ENCODE peak calls at places on chromosomes 1 and 21, in eight cellular contexts. One of them, this sample, is unnamed.

GRCh38 chr1:3009021-3009420 is 12.2 kb upstream of the ACTRT2 start:
- DNase-seq in stomach: no peak
- DNase-seq in AG09309: no peak
- DNase-seq in T1000: no peak
- DNase-seq in mesenteric fat pad: peak
- DNase-seq in fibroblast of villous mesenchyme: no peak
- DNase-seq in heart right ventricle: no peak
- DNase-seq in NCI-H1092: no peak
- DNase-seq in this sample: no peak

GRCh38 chr1:65584399-65584798 is 163.9 kb downstream of the LEPR start:
- DNase-seq in stomach: no peak
- DNase-seq in AG09309: no peak
- DNase-seq in T1000: no peak
- DNase-seq in mesenteric fat pad: no peak
- DNase-seq in fibroblast of villous mesenchyme: no peak
- DNase-seq in heart right ventricle: no peak
- DNase-seq in NCI-H1092: no peak
- DNase-seq in this sample: no peak

GRCh38 chr1:226974544-226975258 is 34.6 kb downstream of the COQ8A start:
- DNase-seq in stomach: no peak
- DNase-seq in AG09309: no peak
- DNase-seq in T1000: no peak
- DNase-seq in mesenteric fat pad: peak
- DNase-seq in fibroblast of villous mesenchyme: no peak
- DNase-seq in heart right ventricle: no peak
- DNase-seq in NCI-H1092: peak
- DNase-seq in this sample: no peak

GRCh38 chr1:241695454-241696171 is 43.5 kb downstream of the WDR64 start:
- DNase-seq in stomach: no peak
- DNase-seq in AG09309: peak
- DNase-seq in T1000: no peak
- DNase-seq in mesenteric fat pad: no peak
- DNase-seq in fibroblast of villous mesenchyme: peak
- DNase-seq in heart right ventricle: no peak
- DNase-seq in NCI-H1092: no peak
- DNase-seq in this sample: no peak

GRCh38 chr1:40141878-40142535 is 19.2 kb upstream of the RLF start:
- DNase-seq in stomach: no peak
- DNase-seq in AG09309: peak
- DNase-seq in T1000: no peak
- DNase-seq in mesenteric fat pad: no peak
- DNase-seq in fibroblast of villous mesenchyme: peak
- DNase-seq in heart right ventricle: no peak
- DNase-seq in NCI-H1092: no peak
- DNase-seq in this sample: no peak

GRCh38 chr1:153567621-153568366 is 2.1 kb upstream of the S100A2 start:
- DNase-seq in stomach: no peak
- DNase-seq in AG09309: no peak
- DNase-seq in T1000: peak
- DNase-seq in mesenteric fat pad: peak
- DNase-seq in fibroblast of villous mesenchyme: no peak
- DNase-seq in heart right ventricle: no peak
- DNase-seq in NCI-H1092: no peak
- DNase-seq in this sample: no peak

GRCh38 chr1:228415221-228415620 is 1.4 kb downstream of the TRIM17 start:
- DNase-seq in stomach: no peak
- DNase-seq in AG09309: no peak
- DNase-seq in T1000: no peak
- DNase-seq in mesenteric fat pad: no peak
- DNase-seq in fibroblast of villous mesenchyme: no peak
- DNase-seq in heart right ventricle: no peak
- DNase-seq in NCI-H1092: no peak
- DNase-seq in this sample: no peak

GRCh38 chr21:18384771-18385170 is 18.8 kb downstream of the TMPRSS15 start:
- DNase-seq in stomach: no peak
- DNase-seq in AG09309: no peak
- DNase-seq in T1000: no peak
- DNase-seq in mesenteric fat pad: no peak
- DNase-seq in fibroblast of villous mesenchyme: no peak
- DNase-seq in heart right ventricle: no peak
- DNase-seq in NCI-H1092: peak
- DNase-seq in this sample: no peak

GRCh38 chr21:42311160-42311559 is 4.0 kb downstream of the TFF3 start:
- DNase-seq in stomach: no peak
- DNase-seq in AG09309: no peak
- DNase-seq in T1000: no peak
- DNase-seq in mesenteric fat pad: peak
- DNase-seq in fibroblast of villous mesenchyme: no peak
- DNase-seq in heart right ventricle: no peak
- DNase-seq in NCI-H1092: no peak
- DNase-seq in this sample: no peak

This sample was measured in amniotic stem cell.